ENCODE peak calls at places on chromosomes 1 and 21, in five cellular contexts. Z is OCI-M1, F is Calu3, S is dorsolateral prefrontal cortex, U is ureter. X is an unnamed sample.

GRCh38 chr21:44726803-44727202 is 15.4 kb upstream of the TSPEAR start:
- DNase-seq in Z (no peak), F (no peak), S (no peak), U (no peak), X (no peak)

GRCh38 chr1:187819081-187819480 is 990.3 kb downstream of the PLA2G4A start:
- DNase-seq in Z (no peak), F (no peak), S (no peak), U (no peak), X (no peak)

GRCh38 chr21:46151989-46152938 is 3.1 kb downstream of the FTCD start:
- DNase-seq in Z (no peak), F (no peak), S (peak), U (no peak), X (no peak)

GRCh38 chr1:98677288-98677687 is 15.8 kb downstream of the SNX7 start:
- DNase-seq in Z (no peak), F (no peak), S (no peak), U (no peak), X (peak)

GRCh38 chr1:162849711-162850110 is 11.3 kb downstream of the CCDC190 start:
- DNase-seq in Z (no peak), F (no peak), S (no peak), U (no peak), X (no peak)

GRCh38 chr1:1204425-1204920 is 1.9 kb downstream of the TNFRSF18 start:
- DNase-seq in Z (no peak), F (no peak), S (no peak), U (no peak), X (no peak)

GRCh38 chr1:41900611-41901444 is 17.9 kb downstream of the HIVEP3 start:
- DNase-seq in Z (no peak), F (no peak), S (no peak), U (no peak), X (peak)

GRCh38 chr1:21255284-21255942 is 34.9 kb downstream of the ECE1 start:
- DNase-seq in Z (peak), F (peak), S (peak), U (peak), X (peak)

GRCh38 chr1:84163123-84164038 is 19.3 kb downstream of the PRKACB start:
- DNase-seq in Z (peak), F (no peak), S (no peak), U (no peak), X (no peak)

GRCh38 chr1:15106608-15107007 is 46.9 kb upstream of the TMEM51 start:
- DNase-seq in Z (peak), F (peak), S (no peak), U (peak), X (no peak)

GRCh38 chr1:201645956-201646355 is 107.0 kb downstream of the NAV1 start:
- DNase-seq in Z (no peak), F (no peak), S (no peak), U (no peak), X (no peak)

GRCh38 chr1:36159614-36160387 is 3.8 kb downstream of the MAP7D1 start:
- DNase-seq in Z (no peak), F (no peak), S (no peak), U (no peak), X (no peak)

GRCh38 chr1:29515188-29515955 is 279.1 kb downstream of the PTPRU start:
- DNase-seq in Z (no peak), F (no peak), S (no peak), U (no peak), X (no peak)

GRCh38 chr21:41707231-41707988 is 59.4 kb downstream of the RIPK4 start:
- DNase-seq in Z (no peak), F (peak), S (no peak), U (no peak), X (peak)